ENCODE peak calls at places on chromosomes 3 and 15, in eight cellular contexts. Z, K, L, N, M, D, X and E are unnamed samples.
A peak's percentile ranks its signal among the peaks of the same experiment; 100 is the strongest.

GRCh38 chr15:94053626-94054025 is 177.7 kb upstream of the MCTP2 start:
- DNase-seq in Z (no peak), K (no peak), L (no peak), N (no peak), M (no peak), D (no peak), X (no peak), E (no peak)

GRCh38 chr15:101170568-101171350 is 81.1 kb downstream of the CHSY1 start:
- DNase-seq in Z (peak; percentile 21), K (no peak), L (no peak), N (no peak), M (no peak), D (no peak), X (peak; percentile 82), E (no peak)

GRCh38 chr3:143849854-143850549 is 1.7 kb upstream of the SLC9A9 start:
- DNase-seq in Z (peak; percentile 28), K (no peak), L (no peak), N (no peak), M (no peak), D (peak; percentile 50), X (peak; percentile 77), E (peak; percentile 40)

GRCh38 chr3:128416578-128417150 is 50.0 kb downstream of the DNAJB8 start:
- DNase-seq in Z (peak; percentile 84), K (no peak), L (no peak), N (peak; percentile 57), M (no peak), D (peak; percentile 49), X (peak; percentile 76), E (no peak)

GRCh38 chr15:74680461-74680860 is 15.4 kb downstream of the EDC3 start:
- DNase-seq in Z (no peak), K (no peak), L (no peak), N (no peak), M (no peak), D (no peak), X (no peak), E (no peak)

GRCh38 chr15:77069521-77070121 is 1.3 kb downstream of the TSPAN3 start:
- DNase-seq in Z (peak; percentile 78), K (no peak), L (no peak), N (no peak), M (no peak), D (no peak), X (no peak), E (no peak)

GRCh38 chr3:165697910-165698309 is 139.3 kb downstream of the BCHE start:
- DNase-seq in Z (no peak), K (no peak), L (no peak), N (no peak), M (no peak), D (no peak), X (no peak), E (no peak)

GRCh38 chr15:51367322-51367976 is 26.0 kb downstream of the GLDN start:
- DNase-seq in Z (no peak), K (no peak), L (no peak), N (no peak), M (no peak), D (no peak), X (no peak), E (no peak)

GRCh38 chr3:178508443-178508825 is 27.8 kb upstream of the KCNMB2 start:
- DNase-seq in Z (no peak), K (no peak), L (no peak), N (no peak), M (no peak), D (no peak), X (no peak), E (no peak)